ENCODE peak calls at places on chromosomes 3 and 15, in seven cellular contexts. B, I, R, G, K, C and S are unnamed samples.

GRCh38 chr3:150253622-150254021 is 154.5 kb upstream of the TSC22D2 start:
- DNase-seq in B (no peak), I (peak), R (no peak), G (no peak), K (no peak), C (no peak), S (no peak)

GRCh38 chr3:20574746-20575145 is 388.7 kb upstream of the SGO1 start:
- DNase-seq in B (no peak), I (no peak), R (no peak), G (no peak), K (no peak), C (peak), S (no peak)

GRCh38 chr3:14391033-14391432 is 11.4 kb upstream of the SLC6A6 start:
- DNase-seq in B (no peak), I (no peak), R (no peak), G (no peak), K (no peak), C (peak), S (no peak)

GRCh38 chr3:189361103-189361835 is 189.5 kb downstream of the TPRG1 start:
- DNase-seq in B (no peak), I (no peak), R (no peak), G (no peak), K (no peak), C (no peak), S (no peak)

GRCh38 chr3:85304360-85304964 is 345.7 kb downstream of the CADM2 start:
- DNase-seq in B (no peak), I (no peak), R (no peak), G (no peak), K (no peak), C (no peak), S (no peak)

GRCh38 chr3:173624086-173624485 is 226.5 kb downstream of the NLGN1 start:
- DNase-seq in B (no peak), I (no peak), R (no peak), G (no peak), K (no peak), C (no peak), S (no peak)

GRCh38 chr3:16767006-16767405 is 117.7 kb upstream of the PLCL2 start:
- DNase-seq in B (no peak), I (no peak), R (no peak), G (no peak), K (no peak), C (no peak), S (no peak)

GRCh38 chr3:62109534-62109933 is 263.8 kb downstream of the FEZF2 start:
- DNase-seq in B (no peak), I (no peak), R (no peak), G (no peak), K (no peak), C (peak), S (no peak)

GRCh38 chr3:39255503-39256325 is 24.1 kb downstream of the CX3CR1 start:
- DNase-seq in B (peak), I (no peak), R (no peak), G (no peak), K (no peak), C (no peak), S (no peak)

GRCh38 chr15:41530363-41530956 is 13.6 kb downstream of the RPAP1 start:
- DNase-seq in B (no peak), I (no peak), R (no peak), G (no peak), K (no peak), C (no peak), S (no peak)